ENCODE peak calls at places on chromosome 22, in eight cellular contexts. R is left colon; M is activated T-cell treated with anti-CD3 and anti-CD28 coated beads, Interleukin-2, amount 50 U/mL, for 4 hours; J is epithelial cell of esophagus; H is A549; S is T1000; O is GM04504; P is hippocampal formation. F is an unnamed sample.

GRCh38 chr22:36807627-36808026 is 9.2 kb downstream of the PVALB start:
- DNase-seq in R (no peak), M (no peak), J (peak; percentile 34), H (no peak), S (no peak), O (no peak), P (no peak), F (no peak)

GRCh38 chr22:29394931-29395581 is 6.7 kb upstream of the AP1B1 start:
- DNase-seq in R (peak; percentile 79), M (peak; percentile 57), J (peak; percentile 78), H (peak; percentile 73), S (peak; percentile 32), O (peak; percentile 39), P (peak; percentile 83), F (peak; percentile 55)

GRCh38 chr22:19064354-19065054 is 57.7 kb downstream of the DGCR2 start:
- DNase-seq in R (no peak), M (no peak), J (no peak), H (no peak), S (no peak), O (no peak), P (no peak), F (no peak)

GRCh38 chr22:38115423-38116205 is 5.1 kb upstream of the BAIAP2L2 start:
- DNase-seq in R (no peak), M (no peak), J (no peak), H (no peak), S (no peak), O (no peak), P (no peak), F (no peak)

GRCh38 chr22:46613606-46613997 is 6.6 kb upstream of the GRAMD4 start:
- DNase-seq in R (peak; percentile 59), M (no peak), J (no peak), H (no peak), S (no peak), O (no peak), P (no peak), F (no peak)

GRCh38 chr22:30865656-30866055 is 102.9 kb downstream of the MORC2 start:
- DNase-seq in R (no peak), M (no peak), J (no peak), H (no peak), S (no peak), O (no peak), P (no peak), F (no peak)

GRCh38 chr22:44968736-44969135 is 41.1 kb downstream of the PHF21B start:
- DNase-seq in R (no peak), M (no peak), J (no peak), H (no peak), S (no peak), O (no peak), P (no peak), F (no peak)

GRCh38 chr22:45149671-45150070 is 14.1 kb upstream of the NUP50 start:
- DNase-seq in R (no peak), M (no peak), J (no peak), H (no peak), S (no peak), O (no peak), P (no peak), F (no peak)

GRCh38 chr22:38924197-38924952 is 33.0 kb upstream of the APOBEC3A start:
- DNase-seq in R (peak; percentile 85), M (no peak), J (peak; percentile 79), H (peak; percentile 75), S (peak; percentile 50), O (peak; percentile 73), P (peak; percentile 4), F (peak; percentile 11)

GRCh38 chr22:19746726-19747125 is 13.9 kb upstream of the TBX1 start:
- DNase-seq in R (no peak), M (no peak), J (no peak), H (no peak), S (no peak), O (no peak), P (no peak), F (no peak)